ENCODE peak calls at places on chromosomes 6 and 20, in ten cellular contexts. M is cardiac fibroblast, O is sigmoid colon, T is astrocyte of the spinal cord, Q is fibroblast of villous mesenchyme, Z is body of pancreas, G is HL-60, C is fibroblast of the aortic adventitia, Y is foreskin fibroblast, P is testis. V is an unnamed sample.
A peak's percentile ranks its signal among the peaks of the same experiment; 100 is the strongest.

GRCh38 chr6:108174371-108175175 is 8.8 kb downstream of the NR2E1 start:
- DNase-seq in M (peak; percentile 49), O (no peak), T (peak; percentile 36), Q (peak; percentile 30), Z (no peak), G (peak; percentile 48), C (peak; percentile 51), Y (peak; percentile 65), P (no peak), V (no peak)

GRCh38 chr20:59810376-59811187 is 122.9 kb downstream of the SYCP2 start:
- DNase-seq in M (no peak), O (no peak), T (no peak), Q (no peak), Z (no peak), G (no peak), C (no peak), Y (no peak), P (peak; percentile 17), V (no peak)

GRCh38 chr20:4383966-4384365 is 337.7 kb upstream of the PRND start:
- DNase-seq in M (peak; percentile 27), O (no peak), T (peak; percentile 53), Q (peak; percentile 61), Z (no peak), G (no peak), C (peak; percentile 52), Y (peak; percentile 57), P (no peak), V (no peak)

GRCh38 chr6:65638047-65638831 is 68.8 kb downstream of the EYS start:
- DNase-seq in M (no peak), O (no peak), T (no peak), Q (no peak), Z (no peak), G (no peak), C (no peak), Y (no peak), P (peak; percentile 61), V (no peak)

GRCh38 chr6:53018443-53018842 is 23.4 kb upstream of the GSTA4 start:
- DNase-seq in M (no peak), O (no peak), T (no peak), Q (no peak), Z (no peak), G (no peak), C (no peak), Y (no peak), P (no peak), V (no peak)

GRCh38 chr20:64068381-64069208 is 5.6 kb downstream of the TCEA2 start:
- DNase-seq in M (no peak), O (no peak), T (no peak), Q (no peak), Z (no peak), G (no peak), C (no peak), Y (no peak), P (no peak), V (no peak)

GRCh38 chr6:7136859-7137334 is 29.1 kb downstream of the RREB1 start:
- DNase-seq in M (no peak), O (no peak), T (no peak), Q (no peak), Z (peak; percentile 43), G (no peak), C (no peak), Y (no peak), P (no peak), V (no peak)

GRCh38 chr6:3664641-3665041 is 86.9 kb downstream of the PXDC1 start:
- DNase-seq in M (no peak), O (no peak), T (no peak), Q (peak; percentile 93), Z (no peak), G (no peak), C (no peak), Y (no peak), P (no peak), V (no peak)

GRCh38 chr6:299050-299980 is 7.0 kb downstream of the DUSP22 start:
- DNase-seq in M (no peak), O (no peak), T (no peak), Q (peak; percentile 13), Z (peak; percentile 64), G (peak; percentile 58), C (peak; percentile 7), Y (peak; percentile 40), P (no peak), V (no peak)

GRCh38 chr6:298233-299049 is 6.2 kb downstream of the DUSP22 start:
- DNase-seq in M (no peak), O (no peak), T (no peak), Q (peak; percentile 16), Z (no peak), G (peak; percentile 96), C (no peak), Y (no peak), P (no peak), V (no peak)

GRCh38 chr6:294656-295565 is 2.6 kb downstream of the DUSP22 start:
- DNase-seq in M (no peak), O (no peak), T (no peak), Q (no peak), Z (no peak), G (peak; percentile 38), C (no peak), Y (no peak), P (no peak), V (no peak)

GRCh38 chr6:297571-298232 is 5.4 kb downstream of the DUSP22 start:
- DNase-seq in M (no peak), O (no peak), T (no peak), Q (no peak), Z (no peak), G (no peak), C (no peak), Y (no peak), P (no peak), V (no peak)

DNA sequence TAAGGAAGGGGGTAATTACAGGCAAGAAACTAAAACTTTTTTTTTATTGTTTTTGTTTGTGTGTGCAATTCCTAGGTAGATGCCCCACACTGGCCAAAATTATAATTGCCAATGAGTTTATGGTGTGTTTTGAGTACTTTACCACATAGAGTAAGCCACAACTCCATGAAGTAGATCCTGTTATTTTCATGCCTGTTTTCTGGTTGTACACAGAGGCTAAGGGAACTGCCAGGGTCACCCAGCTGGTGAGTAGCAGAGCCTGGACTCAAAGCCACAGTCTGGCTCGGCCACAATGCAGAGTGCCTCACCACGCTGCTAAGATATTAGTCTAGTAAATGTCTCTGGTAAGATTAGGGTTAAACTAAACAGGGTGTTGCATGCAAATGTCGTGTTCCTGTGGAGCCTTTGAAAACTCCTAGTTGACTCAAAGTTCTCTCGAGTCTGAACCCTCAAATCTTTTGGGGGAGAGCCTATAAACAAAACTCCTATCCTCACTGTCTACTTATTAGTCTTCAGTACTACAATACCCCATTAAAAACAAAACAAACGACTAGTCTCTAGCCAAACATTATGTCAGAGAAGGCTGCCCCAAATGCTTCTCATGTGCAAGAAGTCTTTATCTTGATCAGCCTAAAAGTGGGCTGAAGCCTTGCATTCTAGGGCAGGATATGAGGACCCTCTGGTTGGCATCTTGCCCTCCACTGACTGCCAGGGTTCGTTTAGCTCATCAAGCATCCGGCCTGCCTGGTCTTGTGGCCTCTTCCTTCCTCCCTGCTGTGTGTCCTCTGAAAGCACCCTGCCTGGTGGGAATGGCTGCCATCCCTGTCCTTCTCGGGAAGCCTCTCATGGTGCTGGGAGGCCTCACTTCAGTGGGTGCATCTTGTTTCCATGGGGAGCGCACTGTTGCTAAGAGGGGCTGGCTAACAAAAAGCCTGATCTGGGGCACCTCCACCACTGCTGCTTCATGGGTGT is 4.2 kb downstream of the DUSP22 start:
- DNase-seq in M (no peak), O (peak; percentile 72), T (peak; percentile 28), Q (no peak), Z (peak; percentile 54), G (peak; percentile 48), C (peak; percentile 25), Y (peak; percentile 13), P (no peak), V (peak; percentile 86)
- H3K4me3 ChIP-seq in M (no peak overlapping the region), O (no peak overlapping the region), T (no peak overlapping the region), Q (no peak overlapping the region), Z (no peak overlapping the region), G (no peak overlapping the region), C (no peak overlapping the region), Y (no peak overlapping the region), P (no peak overlapping the region), V (peak overlapping the region; percentile 63)

DNA sequence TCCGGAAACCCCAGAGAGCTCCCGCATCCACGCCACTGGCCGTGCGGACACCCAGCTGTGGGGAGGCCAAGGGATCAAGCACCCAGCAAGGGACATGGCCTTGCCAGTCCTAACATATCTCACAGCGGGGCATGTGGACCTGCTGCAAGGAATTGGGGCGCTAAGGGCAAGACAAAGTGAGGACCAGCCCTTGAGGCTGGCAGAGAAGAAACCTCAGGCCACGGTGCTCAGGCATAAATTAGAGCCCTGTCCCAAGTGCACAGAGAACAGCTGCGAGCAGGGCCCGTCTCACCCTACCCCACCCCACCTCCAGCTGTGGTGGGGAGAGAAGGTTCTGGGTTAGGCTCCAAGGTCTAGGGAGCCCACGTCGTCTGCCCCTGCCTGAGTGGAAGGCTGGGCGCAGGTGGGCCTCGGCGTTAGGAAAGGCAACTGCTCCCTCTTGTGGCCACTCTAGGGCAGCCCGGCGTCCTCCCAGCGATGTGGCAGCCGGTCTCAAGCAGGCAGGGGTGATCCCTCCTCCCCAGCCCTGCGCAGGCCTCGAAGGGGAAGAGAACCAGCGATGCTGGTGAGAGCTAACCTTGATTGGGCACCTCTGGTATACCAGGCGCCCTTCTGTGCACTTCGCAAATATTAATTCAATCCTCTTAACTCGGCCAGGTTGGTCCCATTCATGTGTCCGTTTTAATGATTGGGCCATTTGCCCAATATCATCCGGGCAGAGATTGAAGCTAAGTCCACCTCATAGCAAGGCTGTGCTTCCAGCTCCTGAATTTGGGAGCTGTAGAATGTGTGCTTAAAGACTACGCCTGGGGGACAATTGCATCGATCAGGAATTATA is 235.8 kb downstream of the NFATC2 start:
- DNase-seq in M (peak; percentile 76), O (peak; percentile 81), T (peak; percentile 78), Q (peak; percentile 66), Z (peak; percentile 75), G (peak; percentile 61), C (peak; percentile 67), Y (peak; percentile 84), P (peak; percentile 89), V (peak; percentile 5)
- TF ChIP-seq CTCF in M (peak; percentile 85), O (peak; percentile 88), T (peak; percentile 94), Q (peak; percentile 88), Z (peak; percentile 79), G (peak; percentile 65), C (peak; percentile 90), Y (peak; percentile 92), P (peak; percentile 84), V (peak; percentile 93)

DNA sequence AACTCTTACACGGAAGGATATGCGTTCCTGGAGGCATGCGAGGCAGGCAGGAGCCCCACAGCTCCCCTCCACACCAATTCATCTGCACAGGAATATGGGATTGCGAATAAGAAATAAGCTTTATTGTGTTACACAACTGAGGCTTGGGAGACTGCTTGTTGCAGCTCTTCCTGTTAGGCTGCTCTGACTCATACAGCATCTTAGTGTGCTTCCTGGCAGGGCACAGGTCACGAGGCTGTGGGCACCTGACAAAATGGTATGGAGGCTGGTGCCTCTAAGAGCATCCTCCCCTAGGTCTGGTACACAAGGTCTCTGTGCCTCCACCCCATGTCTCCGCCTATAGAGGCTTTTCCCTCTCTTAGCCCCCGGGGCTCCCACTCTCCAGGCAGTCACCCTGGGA is 6.8 kb downstream of the SLC22A3 start:
- DNase-seq in M (peak; percentile 84), O (no peak), T (peak; percentile 19), Q (peak; percentile 58), Z (no peak), G (peak; percentile 3), C (peak; percentile 35), Y (peak; percentile 77), P (no peak), V (no peak)
- H3K4me3 ChIP-seq in M (no peak overlapping the region), O (no peak overlapping the region), T (no peak overlapping the region), Q (no peak overlapping the region), Z (no peak overlapping the region), G (no peak overlapping the region), C (no peak overlapping the region), Y (no peak overlapping the region), P (no peak overlapping the region), V (no peak overlapping the region)

DNA sequence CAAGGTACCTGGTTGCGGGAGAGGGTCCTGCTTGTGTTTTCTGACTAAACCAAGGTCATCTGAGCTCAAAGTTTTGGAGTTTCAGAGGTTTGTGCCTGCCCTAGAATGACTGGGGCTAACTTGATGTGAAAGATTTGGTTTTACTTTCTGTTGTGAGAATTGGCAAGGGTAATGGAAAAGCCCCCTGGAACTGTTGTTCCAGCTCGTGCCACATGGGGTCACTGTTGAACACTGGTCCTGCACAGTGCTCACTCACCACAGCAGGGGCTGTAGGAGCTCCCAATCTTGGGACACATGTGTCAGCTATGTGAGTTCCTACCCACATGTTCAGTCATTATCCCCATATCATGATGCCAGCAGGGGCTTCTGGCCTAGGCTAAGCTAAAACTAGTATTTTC is 6.5 kb downstream of the TGM6 start:
- DNase-seq in M (peak; percentile 44), O (no peak), T (peak; percentile 33), Q (peak; percentile 16), Z (no peak), G (peak; percentile 5), C (peak; percentile 43), Y (peak; percentile 11), P (peak; percentile 44), V (peak; percentile 34)
- TF ChIP-seq CTCF in M (peak; percentile 44), O (no peak), T (peak; percentile 52), Q (peak; percentile 41), Z (peak; percentile 11), G (peak; percentile 51), C (peak; percentile 61), Y (peak; percentile 41), P (no peak), V (peak; percentile 68)